ENCODE peak calls at places on chromosomes 16 and 17, in eight cellular contexts. H is ovary, Q is sigmoid colon, A is tibial nerve, I is suprapubic skin, R is A549, Y is GM12878, J is SK-N-SH. F is an unnamed sample.

GRCh38 chr16:81723098-81723723 is 55.9 kb upstream of the PLCG2 start:
- DNase-seq in H (no peak), Q (no peak), A (peak), I (no peak), R (peak), Y (peak), J (peak), F (no peak)

GRCh38 chr17:80486692-80487091 is 10.3 kb upstream of the NPTX1 start:
- DNase-seq in H (no peak), Q (no peak), A (no peak), I (no peak), R (no peak), Y (no peak), J (no peak), F (no peak)

GRCh38 chr17:64161380-64161779 is 31.4 kb upstream of the ERN1 start:
- DNase-seq in H (no peak), Q (no peak), A (no peak), I (no peak), R (no peak), Y (no peak), J (no peak), F (no peak)

GRCh38 chr17:31533546-31534155 is 142.2 kb downstream of the RAB11FIP4 start:
- DNase-seq in H (peak), Q (no peak), A (no peak), I (no peak), R (peak), Y (no peak), J (peak), F (peak)

GRCh38 chr17:50785942-50786570 is 18.7 kb upstream of the ANKRD40CL start:
- DNase-seq in H (peak), Q (no peak), A (no peak), I (no peak), R (no peak), Y (no peak), J (no peak), F (no peak)

GRCh38 chr17:32998111-32998892 is 6.7 kb downstream of the SPACA3 start:
- DNase-seq in H (peak), Q (peak), A (peak), I (peak), R (peak), Y (no peak), J (peak), F (no peak)

GRCh38 chr17:79668344-79669250 is 57.7 kb upstream of the RBFOX3 start:
- DNase-seq in H (no peak), Q (peak), A (no peak), I (no peak), R (no peak), Y (no peak), J (no peak), F (no peak)

GRCh38 chr16:843771-844170 is 43.2 kb upstream of the GNG13 start:
- DNase-seq in H (no peak), Q (no peak), A (no peak), I (no peak), R (no peak), Y (no peak), J (no peak), F (peak)

GRCh38 chr17:5019475-5019956 is 15.7 kb downstream of the SLC52A1 start:
- DNase-seq in H (no peak), Q (no peak), A (no peak), I (no peak), R (no peak), Y (no peak), J (peak), F (no peak)

GRCh38 chr17:81567191-81567590 is 15.0 kb upstream of the FAAP100 start:
- DNase-seq in H (no peak), Q (no peak), A (no peak), I (no peak), R (no peak), Y (no peak), J (no peak), F (no peak)

GRCh38 chr17:78460951-78461944 is 82.8 kb downstream of the PGS1 start:
- DNase-seq in H (no peak), Q (no peak), A (no peak), I (no peak), R (no peak), Y (no peak), J (no peak), F (no peak)

GRCh38 chr17:78458091-78458490 is 79.6 kb downstream of the PGS1 start:
- DNase-seq in H (no peak), Q (no peak), A (no peak), I (no peak), R (no peak), Y (no peak), J (no peak), F (no peak)

GRCh38 chr17:78459696-78460095 is 81.2 kb downstream of the PGS1 start:
- DNase-seq in H (no peak), Q (no peak), A (no peak), I (no peak), R (no peak), Y (no peak), J (no peak), F (no peak)

GRCh38 chr17:78460176-78460675 is 81.8 kb downstream of the PGS1 start:
- DNase-seq in H (no peak), Q (no peak), A (no peak), I (no peak), R (no peak), Y (no peak), J (no peak), F (no peak)

DNA sequence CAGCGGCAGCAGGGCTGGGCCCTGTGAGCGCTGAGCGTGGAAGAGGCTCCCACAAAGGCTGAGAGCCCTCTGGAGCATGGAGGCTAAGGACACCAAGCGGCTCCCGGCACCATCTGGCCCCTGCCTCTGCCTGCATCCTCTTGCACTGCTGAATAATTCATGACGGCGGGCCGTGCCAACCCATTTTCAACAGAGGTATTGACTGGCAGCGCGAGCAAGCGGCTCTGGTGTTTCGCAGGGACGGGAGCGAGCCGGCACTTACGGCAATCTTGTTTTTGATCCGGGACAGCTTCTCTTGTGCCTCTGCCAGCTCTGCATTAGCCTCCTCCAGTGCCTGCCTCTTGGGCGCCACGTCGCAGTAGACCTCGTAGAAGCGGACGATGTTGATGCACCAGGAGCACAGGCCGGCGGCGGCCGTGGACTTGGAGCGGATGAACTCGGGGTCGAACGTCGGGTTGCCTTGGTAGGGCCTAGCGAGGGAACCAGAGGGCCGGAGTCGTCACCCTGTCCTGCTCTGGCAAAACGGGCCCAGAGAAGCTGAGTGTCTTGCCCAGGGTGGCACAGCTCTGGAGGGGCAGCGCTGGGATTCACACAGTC is 80.4 kb downstream of the PGS1 start:
- DNase-seq in H (no peak), Q (no peak), A (no peak), I (no peak), R (no peak), Y (no peak), J (no peak), F (no peak)
- TF ChIP-seq EP300 in H (no peak), Q (no peak), A (no peak), I (no peak), R (no peak), Y (no peak), J (no peak), F (no peak)

DNA sequence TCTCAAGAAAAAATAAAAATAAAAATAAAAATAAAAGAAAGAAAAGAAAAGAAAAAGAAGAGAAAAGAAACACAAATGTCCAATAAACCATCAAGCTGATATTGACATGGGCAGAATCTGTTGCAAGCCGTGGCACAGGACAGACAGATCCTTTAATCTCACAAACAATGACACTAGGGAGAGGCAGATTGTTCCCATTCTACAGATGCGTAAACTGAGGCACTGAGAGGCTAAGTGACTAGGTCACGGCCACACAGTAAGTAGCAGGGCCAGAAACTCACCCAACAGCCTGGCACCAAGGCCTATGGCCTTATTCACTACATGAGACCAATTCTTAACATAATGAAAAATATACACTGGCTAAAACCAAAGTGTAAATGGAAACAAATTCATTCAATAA is 28.3 kb upstream of the ZFP90 start:
- DNase-seq in H (no peak), Q (no peak), A (no peak), I (no peak), R (no peak), Y (no peak), J (no peak), F (no peak)
- TF ChIP-seq EP300 in H (no peak), Q (no peak), A (no peak), I (no peak), R (no peak), Y (no peak), J (no peak), F (no peak)

DNA sequence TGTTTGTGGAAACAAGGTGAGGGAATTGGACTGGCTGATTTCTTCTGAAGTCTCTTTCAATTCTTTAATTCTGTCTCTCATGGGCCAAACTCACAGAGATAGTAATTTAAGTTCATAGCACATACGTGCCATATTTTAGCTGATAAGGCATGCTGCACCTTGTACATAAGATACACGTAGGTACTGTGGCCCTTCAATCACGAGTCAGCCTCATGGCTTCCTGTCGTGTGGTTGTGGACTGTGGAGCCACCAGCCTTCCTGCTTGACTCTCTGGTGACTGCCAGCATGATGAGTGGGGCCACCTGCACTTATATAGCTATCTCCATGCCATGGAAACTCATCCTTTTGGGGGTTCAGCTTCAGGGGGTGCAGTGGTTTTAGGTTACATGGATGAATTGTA is 25.1 kb downstream of the KSR1 start:
- DNase-seq in H (no peak), Q (no peak), A (no peak), I (no peak), R (no peak), Y (no peak), J (no peak), F (no peak)
- TF ChIP-seq EP300 in H (no peak), Q (no peak), A (no peak), I (no peak), R (no peak), Y (peak), J (no peak), F (no peak)

GRCh38 chr16:89472711-89473075 is 17.7 kb downstream of the ANKRD11 start:
- DNase-seq in H (no peak), Q (no peak), A (no peak), I (no peak), R (no peak), Y (no peak), J (no peak), F (no peak)

GRCh38 chr16:89475144-89475543 is 15.2 kb downstream of the ANKRD11 start:
- DNase-seq in H (no peak), Q (no peak), A (no peak), I (no peak), R (no peak), Y (no peak), J (no peak), F (no peak)

GRCh38 chr16:89476379-89476778 is 14.0 kb downstream of the ANKRD11 start:
- DNase-seq in H (no peak), Q (no peak), A (no peak), I (no peak), R (no peak), Y (no peak), J (no peak), F (no peak)

GRCh38 chr16:89473136-89473712 is 17.1 kb downstream of the ANKRD11 start:
- DNase-seq in H (no peak), Q (no peak), A (no peak), I (no peak), R (no peak), Y (no peak), J (no peak), F (no peak)

DNA sequence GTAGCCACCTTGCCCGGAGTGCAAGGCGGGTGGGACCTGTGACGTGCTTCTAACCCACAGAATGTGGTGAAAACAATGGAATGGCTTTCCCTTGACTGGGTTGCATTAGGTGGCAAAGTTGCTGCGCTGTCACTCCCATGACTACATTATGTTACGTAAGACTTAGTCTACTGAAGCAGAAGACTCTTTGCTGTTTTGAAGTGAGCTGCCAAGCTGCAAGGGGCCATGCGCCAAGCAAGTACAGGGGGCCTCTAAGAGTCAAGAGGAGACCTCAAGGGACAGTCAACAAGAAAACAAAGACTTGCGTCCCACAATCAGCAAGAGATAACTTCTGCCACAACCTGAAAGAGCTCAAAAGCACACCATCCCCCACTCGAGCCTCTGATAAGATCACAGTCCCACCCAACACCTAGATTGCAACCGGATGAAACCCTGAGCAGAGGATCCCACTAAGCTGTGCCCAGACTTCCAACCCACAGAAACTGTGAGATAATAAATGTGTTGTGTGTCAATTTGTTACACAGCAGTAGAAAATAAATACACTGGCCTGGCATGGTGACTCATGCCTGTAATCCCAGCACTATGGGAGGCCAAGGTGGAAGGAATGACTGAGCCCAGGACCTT is 16.5 kb downstream of the ANKRD11 start:
- DNase-seq in H (no peak), Q (no peak), A (no peak), I (no peak), R (no peak), Y (no peak), J (no peak), F (no peak)
- TF ChIP-seq EP300 in H (no peak), Q (no peak), A (no peak), I (no peak), R (no peak), Y (no peak), J (no peak), F (no peak)

GRCh38 chr16:47990676-47991075 is 165.1 kb downstream of the ABCC12 start:
- DNase-seq in H (no peak), Q (no peak), A (no peak), I (no peak), R (no peak), Y (no peak), J (no peak), F (no peak)

GRCh38 chr16:47983999-47984580 is 171.7 kb downstream of the ABCC12 start:
- DNase-seq in H (no peak), Q (no peak), A (no peak), I (no peak), R (no peak), Y (no peak), J (no peak), F (no peak)

GRCh38 chr16:47984669-47985068 is 171.1 kb downstream of the ABCC12 start:
- DNase-seq in H (no peak), Q (no peak), A (no peak), I (no peak), R (no peak), Y (no peak), J (no peak), F (no peak)

GRCh38 chr16:47987136-47987535 is 168.7 kb downstream of the ABCC12 start:
- DNase-seq in H (no peak), Q (no peak), A (no peak), I (no peak), R (no peak), Y (no peak), J (no peak), F (no peak)

DNA sequence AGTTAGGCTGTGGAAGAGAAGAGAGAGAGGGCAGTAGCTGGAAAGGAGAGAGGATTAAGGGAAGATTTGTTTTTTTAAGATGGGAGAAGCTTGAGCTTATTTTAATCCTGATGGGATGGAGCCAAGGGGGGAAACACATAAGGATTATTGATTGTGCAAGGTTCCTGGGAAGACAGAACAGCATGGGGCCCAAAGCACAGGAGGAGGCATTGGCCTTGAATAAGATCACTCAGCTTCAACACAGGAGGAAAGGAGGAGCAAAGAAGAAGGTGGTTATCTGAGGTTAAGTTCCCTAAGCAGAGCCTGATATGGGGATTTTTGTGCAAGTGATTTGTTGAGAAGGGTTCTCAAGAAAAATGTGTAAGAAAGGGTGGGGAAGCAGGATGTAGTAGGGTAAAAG is 169.8 kb downstream of the ABCC12 start:
- DNase-seq in H (no peak), Q (no peak), A (no peak), I (no peak), R (no peak), Y (no peak), J (no peak), F (no peak)
- TF ChIP-seq EP300 in H (no peak), Q (no peak), A (no peak), I (no peak), R (no peak), Y (no peak), J (no peak), F (no peak)

DNA sequence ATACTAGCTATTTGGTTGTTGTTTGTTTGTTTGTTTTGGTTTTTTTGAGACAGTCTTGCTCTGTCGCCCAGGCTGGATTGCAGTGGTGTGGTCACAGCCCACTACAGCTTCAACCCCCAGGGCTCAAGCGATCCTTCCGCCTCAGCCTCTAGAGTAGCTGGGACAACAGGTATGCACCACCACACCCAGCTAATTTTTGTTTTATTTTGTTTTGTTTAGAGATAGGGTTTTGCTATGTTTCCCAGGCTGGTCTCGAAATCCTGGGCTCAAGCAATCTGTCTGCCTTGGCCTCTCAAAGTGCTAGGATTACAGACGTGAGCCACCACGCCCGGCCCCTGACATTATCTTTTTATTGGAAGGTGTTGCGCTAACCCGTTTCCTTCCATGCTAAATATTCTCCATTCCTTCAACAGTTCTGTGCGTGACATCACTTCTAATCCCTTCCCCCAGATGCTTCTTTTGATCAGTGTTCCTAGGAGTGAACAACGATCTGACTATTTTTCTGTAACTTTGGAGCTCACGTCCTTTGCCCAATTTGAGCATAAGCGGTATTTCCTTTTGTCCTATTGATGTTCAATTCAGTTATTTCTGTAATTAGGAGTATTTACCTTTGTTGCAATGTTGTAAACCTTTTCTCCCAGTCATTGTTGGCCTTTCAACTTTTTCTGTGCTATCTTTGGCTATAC is 30.2 kb upstream of the EMP2 start:
- DNase-seq in H (no peak), Q (no peak), A (no peak), I (no peak), R (no peak), Y (no peak), J (no peak), F (no peak)
- TF ChIP-seq EP300 in H (no peak), Q (no peak), A (no peak), I (no peak), R (no peak), Y (no peak), J (no peak), F (no peak)